ENCODE peak calls at places on chromosomes 16 and 17, in five cellular contexts. One of them, this sample, is unnamed.

GRCh38 chr16:1858189-1858588 is 13.8 kb downstream of the MEIOB start:
- DNase-seq in heart left ventricle: no peak
- DNase-seq in B cell: no peak
- DNase-seq in fibroblast of lung: no peak
- DNase-seq in GM20000: no peak
- DNase-seq in this sample: no peak

GRCh38 chr17:78142113-78142861 is 3.9 kb upstream of the C17orf99 start:
- DNase-seq in heart left ventricle: no peak
- DNase-seq in B cell: no peak
- DNase-seq in fibroblast of lung: peak; percentile 69
- DNase-seq in GM20000: no peak
- DNase-seq in this sample: no peak

GRCh38 chr17:2860045-2860444 is 63.8 kb downstream of the RAP1GAP2 start:
- DNase-seq in heart left ventricle: no peak
- DNase-seq in B cell: no peak
- DNase-seq in fibroblast of lung: no peak
- DNase-seq in GM20000: no peak
- DNase-seq in this sample: no peak

GRCh38 chr17:9072626-9073339 is 51.5 kb downstream of the NTN1 start:
- DNase-seq in heart left ventricle: peak; percentile 53
- DNase-seq in B cell: no peak
- DNase-seq in fibroblast of lung: peak; percentile 18
- DNase-seq in GM20000: no peak
- DNase-seq in this sample: no peak

GRCh38 chr16:892536-893255 is 78.1 kb downstream of the LMF1 start:
- DNase-seq in heart left ventricle: no peak
- DNase-seq in B cell: no peak
- DNase-seq in fibroblast of lung: no peak
- DNase-seq in GM20000: no peak
- DNase-seq in this sample: no peak

GRCh38 chr16:8859913-8860881 is 8.6 kb downstream of the CARHSP1 start:
- DNase-seq in heart left ventricle: no peak
- DNase-seq in B cell: no peak
- DNase-seq in fibroblast of lung: peak; percentile 42
- DNase-seq in GM20000: no peak
- DNase-seq in this sample: no peak

GRCh38 chr17:79459003-79459655 is 151.7 kb downstream of the RBFOX3 start:
- DNase-seq in heart left ventricle: no peak
- DNase-seq in B cell: no peak
- DNase-seq in fibroblast of lung: no peak
- DNase-seq in GM20000: no peak
- DNase-seq in this sample: no peak

GRCh38 chr16:49930841-49931240 is 74.9 kb upstream of the ZNF423 start:
- DNase-seq in heart left ventricle: no peak
- DNase-seq in B cell: no peak
- DNase-seq in fibroblast of lung: no peak
- DNase-seq in GM20000: no peak
- DNase-seq in this sample: no peak

GRCh38 chr17:71337903-71338302 is 782.9 kb upstream of the SOX9 start:
- DNase-seq in heart left ventricle: no peak
- DNase-seq in B cell: no peak
- DNase-seq in fibroblast of lung: peak; percentile 32
- DNase-seq in GM20000: no peak
- DNase-seq in this sample: no peak

GRCh38 chr17:71338396-71338795 is 782.4 kb upstream of the SOX9 start:
- DNase-seq in heart left ventricle: no peak
- DNase-seq in B cell: no peak
- DNase-seq in fibroblast of lung: peak; percentile 68
- DNase-seq in GM20000: no peak
- DNase-seq in this sample: no peak

GRCh38 chr17:71339219-71339618 is 781.6 kb upstream of the SOX9 start:
- DNase-seq in heart left ventricle: no peak
- DNase-seq in B cell: no peak
- DNase-seq in fibroblast of lung: no peak
- DNase-seq in GM20000: no peak
- DNase-seq in this sample: no peak

GRCh38 chr17:71342726-71343125 is 778.1 kb upstream of the SOX9 start:
- DNase-seq in heart left ventricle: no peak
- DNase-seq in B cell: no peak
- DNase-seq in fibroblast of lung: peak; percentile 45
- DNase-seq in GM20000: no peak
- DNase-seq in this sample: no peak
- TF ChIP-seq CTCF in heart left ventricle: no peak
- TF ChIP-seq CTCF in B cell: no peak
- TF ChIP-seq CTCF in fibroblast of lung: no peak
- TF ChIP-seq CTCF in GM20000: no peak
- TF ChIP-seq CTCF in this sample: no peak

GRCh38 chr16:70254095-70254964 is 2.6 kb upstream of the EXOSC6 start:
- DNase-seq in heart left ventricle: no peak
- DNase-seq in B cell: no peak
- DNase-seq in fibroblast of lung: no peak
- DNase-seq in GM20000: no peak
- DNase-seq in this sample: no peak

GRCh38 chr16:70251651-70252354 is at the start of gene EXOSC6:
- DNase-seq in heart left ventricle: peak; percentile 90
- DNase-seq in B cell: peak; percentile 94
- DNase-seq in fibroblast of lung: peak; percentile 92
- DNase-seq in GM20000: peak; percentile 97
- DNase-seq in this sample: peak; percentile 96

GRCh38 chr16:70250748-70251650 is 741 bp downstream of the EXOSC6 start:
- DNase-seq in heart left ventricle: peak; percentile 22
- DNase-seq in B cell: peak; percentile 38
- DNase-seq in fibroblast of lung: peak; percentile 62
- DNase-seq in GM20000: peak; percentile 83
- DNase-seq in this sample: peak; percentile 81

GRCh38 chr16:70253291-70254094 is 1.8 kb upstream of the EXOSC6 start:
- DNase-seq in heart left ventricle: no peak
- DNase-seq in B cell: peak; percentile 43
- DNase-seq in fibroblast of lung: peak; percentile 42
- DNase-seq in GM20000: peak; percentile 47
- DNase-seq in this sample: peak; percentile 43

GRCh38 chr16:70252355-70252988 is 732 bp upstream of the EXOSC6 start:
- DNase-seq in heart left ventricle: no peak
- DNase-seq in B cell: no peak
- DNase-seq in fibroblast of lung: no peak
- DNase-seq in GM20000: no peak
- DNase-seq in this sample: no peak
- TF ChIP-seq CTCF in heart left ventricle: no peak
- TF ChIP-seq CTCF in B cell: no peak
- TF ChIP-seq CTCF in fibroblast of lung: peak; percentile 20
- TF ChIP-seq CTCF in GM20000: peak; percentile 44
- TF ChIP-seq CTCF in this sample: peak; percentile 43

GRCh38 chr16:29899516-29900101 is at the start of gene SEZ6L2:
- DNase-seq in heart left ventricle: peak; percentile 54
- DNase-seq in B cell: no peak
- DNase-seq in fibroblast of lung: peak; percentile 93
- DNase-seq in GM20000: peak; percentile 44
- DNase-seq in this sample: peak; percentile 43
- TF ChIP-seq CTCF in heart left ventricle: no peak
- TF ChIP-seq CTCF in B cell: no peak
- TF ChIP-seq CTCF in fibroblast of lung: peak; percentile 38
- TF ChIP-seq CTCF in GM20000: no peak
- TF ChIP-seq CTCF in this sample: no peak

GRCh38 chr17:49364119-49364518 is 2.1 kb upstream of the ZNF652 start:
- DNase-seq in heart left ventricle: no peak
- DNase-seq in B cell: no peak
- DNase-seq in fibroblast of lung: no peak
- DNase-seq in GM20000: no peak
- DNase-seq in this sample: no peak

GRCh38 chr17:49362723-49363117 is 670 bp upstream of the ZNF652 start:
- DNase-seq in heart left ventricle: no peak
- DNase-seq in B cell: no peak
- DNase-seq in fibroblast of lung: peak; percentile 11
- DNase-seq in GM20000: no peak
- DNase-seq in this sample: peak; percentile 30

GRCh38 chr17:49369089-49369488 is 7.0 kb upstream of the ZNF652 start:
- DNase-seq in heart left ventricle: no peak
- DNase-seq in B cell: no peak
- DNase-seq in fibroblast of lung: no peak
- DNase-seq in GM20000: no peak
- DNase-seq in this sample: no peak

GRCh38 chr17:49363251-49363650 is 1.2 kb upstream of the ZNF652 start:
- DNase-seq in heart left ventricle: no peak
- DNase-seq in B cell: no peak
- DNase-seq in fibroblast of lung: no peak
- DNase-seq in GM20000: no peak
- DNase-seq in this sample: no peak

DNA sequence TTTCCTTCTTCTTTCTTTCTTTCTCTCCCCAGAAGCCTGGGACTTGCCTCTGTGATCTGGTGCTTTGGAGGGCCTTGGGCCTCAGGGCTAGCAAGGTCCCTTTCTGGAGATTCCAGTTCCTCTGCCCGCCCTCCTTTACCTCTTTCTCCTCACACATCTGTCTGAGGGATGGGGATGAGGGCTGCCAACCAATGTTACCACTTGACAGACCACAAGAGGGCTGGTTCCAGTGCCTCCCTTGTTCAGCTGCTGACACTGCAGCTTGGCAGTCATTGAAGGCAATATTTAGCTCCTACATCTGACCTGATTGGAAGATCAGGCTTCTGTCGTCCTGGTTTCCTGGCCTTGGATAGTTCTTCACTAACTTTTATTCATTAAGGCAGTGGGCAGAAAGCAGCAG is 3.6 kb upstream of the ZNF652 start:
- DNase-seq in heart left ventricle: no peak
- DNase-seq in B cell: no peak
- DNase-seq in fibroblast of lung: no peak
- DNase-seq in GM20000: no peak
- DNase-seq in this sample: no peak
- TF ChIP-seq CTCF in heart left ventricle: no peak
- TF ChIP-seq CTCF in B cell: no peak
- TF ChIP-seq CTCF in fibroblast of lung: no peak
- TF ChIP-seq CTCF in GM20000: no peak
- TF ChIP-seq CTCF in this sample: no peak

GRCh38 chr17:7484067-7484963 is at the start of gene POLR2A:
- DNase-seq in heart left ventricle: peak; percentile 98
- DNase-seq in B cell: peak; percentile 98
- DNase-seq in fibroblast of lung: peak; percentile 97
- DNase-seq in GM20000: peak; percentile 96
- DNase-seq in this sample: peak; percentile 97

GRCh38 chr17:7486181-7486580 is 2.0 kb downstream of the POLR2A start:
- DNase-seq in heart left ventricle: no peak
- DNase-seq in B cell: no peak
- DNase-seq in fibroblast of lung: peak; percentile 47
- DNase-seq in GM20000: no peak
- DNase-seq in this sample: no peak

GRCh38 chr17:7483238-7484066 is 714 bp upstream of the POLR2A start:
- DNase-seq in heart left ventricle: peak; percentile 95
- DNase-seq in B cell: peak; percentile 98
- DNase-seq in fibroblast of lung: peak; percentile 90
- DNase-seq in GM20000: peak; percentile 93
- DNase-seq in this sample: peak; percentile 92

GRCh38 chr17:7490144-7490543 is 6.0 kb downstream of the POLR2A start:
- DNase-seq in heart left ventricle: no peak
- DNase-seq in B cell: no peak
- DNase-seq in fibroblast of lung: no peak
- DNase-seq in GM20000: no peak
- DNase-seq in this sample: no peak

GRCh38 chr17:7484964-7485377 is 805 bp downstream of the POLR2A start:
- DNase-seq in heart left ventricle: no peak
- DNase-seq in B cell: no peak
- DNase-seq in fibroblast of lung: no peak
- DNase-seq in GM20000: no peak
- DNase-seq in this sample: no peak
- TF ChIP-seq CTCF in heart left ventricle: no peak
- TF ChIP-seq CTCF in B cell: no peak
- TF ChIP-seq CTCF in fibroblast of lung: no peak
- TF ChIP-seq CTCF in GM20000: no peak
- TF ChIP-seq CTCF in this sample: no peak

This sample was measured in GM13977.